ENCODE peak calls at places on chromosomes 5 and 9, in four cellular contexts. K, F, H and J are unnamed samples.

GRCh38 chr5:167699434-167699833 is 592.0 kb upstream of the WWC1 start:
- DNase-seq in K (no peak), F (no peak), H (peak; percentile 27), J (no peak)

GRCh38 chr5:53399921-53400697 is 80.3 kb upstream of the FST start:
- DNase-seq in K (no peak), F (no peak), H (no peak), J (no peak)

GRCh38 chr5:674630-675011 is 18.5 kb downstream of the TPPP start:
- DNase-seq in K (no peak), F (no peak), H (no peak), J (peak; percentile 16)

GRCh38 chr5:3604501-3604900 is 8.9 kb downstream of the IRX1 start:
- DNase-seq in K (no peak), F (no peak), H (no peak), J (no peak)

GRCh38 chr5:127878174-127878750 is 175.1 kb downstream of the CCDC192 start:
- DNase-seq in K (peak; percentile 68), F (no peak), H (peak; percentile 71), J (peak; percentile 81)

GRCh38 chr5:383066-383465 is 59.9 kb upstream of the EXOC3 start:
- DNase-seq in K (no peak), F (no peak), H (no peak), J (no peak)

GRCh38 chr5:15254607-15255006 is 245.4 kb upstream of the FBXL7 start:
- DNase-seq in K (no peak), F (no peak), H (no peak), J (no peak)

GRCh38 chr5:147487031-147487750 is 22.7 kb downstream of the DPYSL3 start:
- DNase-seq in K (no peak), F (no peak), H (peak; percentile 77), J (no peak)

GRCh38 chr9:92245005-92245797 is 48.3 kb downstream of the IARS1 start:
- DNase-seq in K (no peak), F (no peak), H (no peak), J (no peak)

GRCh38 chr5:142960309-142960696 is 190.1 kb downstream of the ARHGAP26 start:
- DNase-seq in K (no peak), F (no peak), H (peak; percentile 36), J (no peak)

GRCh38 chr9:75146229-75146628 is 57.9 kb downstream of the OSTF1 start:
- DNase-seq in K (no peak), F (no peak), H (no peak), J (no peak)

GRCh38 chr9:20041717-20042116 is 252.9 kb upstream of the SLC24A2 start:
- DNase-seq in K (no peak), F (no peak), H (no peak), J (no peak)

GRCh38 chr5:139985733-139986132 is 57.4 kb downstream of the NRG2 start:
- DNase-seq in K (no peak), F (no peak), H (peak; percentile 39), J (no peak)

GRCh38 chr9:88388203-88388885 is at the start of gene SPIN1:
- DNase-seq in K (peak; percentile 94), F (peak; percentile 84), H (peak; percentile 66), J (peak; percentile 81)

GRCh38 chr5:31408814-31409213 is 123.1 kb downstream of the DROSHA start:
- DNase-seq in K (no peak), F (no peak), H (no peak), J (no peak)

GRCh38 chr5:167576126-167576525 is 715.3 kb upstream of the WWC1 start:
- DNase-seq in K (no peak), F (no peak), H (no peak), J (no peak)

GRCh38 chr9:127778280-127779135 is at the start of gene SH2D3C:
- DNase-seq in K (peak; percentile 63), F (peak; percentile 63), H (no peak), J (peak; percentile 47)

GRCh38 chr5:167245871-167246270 is 1045.6 kb upstream of the WWC1 start:
- DNase-seq in K (no peak), F (no peak), H (no peak), J (no peak)

GRCh38 chr5:149930754-149931574 is 13.6 kb downstream of the PDE6A start:
- DNase-seq in K (no peak), F (no peak), H (no peak), J (no peak)

GRCh38 chr9:120659209-120659608 is 55.1 kb downstream of the MEGF9 start:
- DNase-seq in K (no peak), F (no peak), H (no peak), J (no peak)

GRCh38 chr5:100900796-100901731 is 2.0 kb downstream of the ST8SIA4 start:
- DNase-seq in K (peak; percentile 73), F (peak; percentile 88), H (peak; percentile 91), J (peak; percentile 70)

GRCh38 chr5:172417983-172418630 is 36.2 kb downstream of the SH3PXD2B start:
- DNase-seq in K (peak; percentile 66), F (peak; percentile 88), H (peak; percentile 80), J (peak; percentile 76)

GRCh38 chr5:79505138-79505537 is 8.8 kb downstream of the HOMER1 start:
- DNase-seq in K (no peak), F (no peak), H (no peak), J (no peak)

GRCh38 chr9:65411901-65412300 is 126.9 kb upstream of the FOXD4L5 start:
- DNase-seq in K (no peak), F (no peak), H (no peak), J (no peak)

GRCh38 chr9:65410926-65411325 is 125.9 kb upstream of the FOXD4L5 start:
- DNase-seq in K (no peak), F (no peak), H (no peak), J (no peak)

GRCh38 chr9:65409471-65409980 is 124.5 kb upstream of the FOXD4L5 start:
- DNase-seq in K (no peak), F (no peak), H (no peak), J (no peak)

DNA sequence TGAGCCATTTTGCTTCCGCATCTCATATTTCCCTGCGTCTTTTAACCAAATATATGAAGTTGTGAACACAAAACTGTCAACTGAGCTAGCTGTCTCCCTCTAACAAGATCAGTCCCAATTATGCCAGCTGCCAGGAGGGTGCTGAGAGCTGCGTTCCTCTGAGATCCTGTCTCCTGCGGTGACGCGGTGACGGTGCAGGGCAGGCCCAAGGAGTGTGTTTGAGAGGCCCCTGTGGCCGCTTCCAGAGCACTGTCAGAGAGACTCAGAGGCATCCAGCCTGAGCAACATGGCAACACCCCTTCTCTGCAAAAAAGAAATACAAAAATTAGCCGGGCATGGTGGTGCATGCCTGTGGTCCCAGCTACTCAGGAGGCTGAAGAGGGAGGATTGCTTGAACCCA is 126.3 kb upstream of the FOXD4L5 start:
- DNase-seq in K (no peak), F (no peak), H (no peak), J (no peak)
- H3K9me3 ChIP-seq in K (peaks cover 54% of the 10 kb centered on the region), F (no peaks in the 10 kb centered on the region), H (peaks cover 11% of the 10 kb centered on the region), J (no peaks in the 10 kb centered on the region)

GRCh38 chr5:115132465-115132864 is 37.2 kb downstream of the TRIM36 start:
- DNase-seq in K (no peak), F (no peak), H (no peak), J (no peak)
- TF ChIP-seq CTCF in K (no peak), F (no peak), H (no peak), J (no peak)

GRCh38 chr5:51396797-51397196 is 13.5 kb downstream of the ISL1 start:
- DNase-seq in K (no peak), F (no peak), H (peak; percentile 9), J (no peak)
- H3K4me3 ChIP-seq in K (no peak overlapping the region), F (no peak overlapping the region), H (no peak overlapping the region), J (no peak overlapping the region)

DNA sequence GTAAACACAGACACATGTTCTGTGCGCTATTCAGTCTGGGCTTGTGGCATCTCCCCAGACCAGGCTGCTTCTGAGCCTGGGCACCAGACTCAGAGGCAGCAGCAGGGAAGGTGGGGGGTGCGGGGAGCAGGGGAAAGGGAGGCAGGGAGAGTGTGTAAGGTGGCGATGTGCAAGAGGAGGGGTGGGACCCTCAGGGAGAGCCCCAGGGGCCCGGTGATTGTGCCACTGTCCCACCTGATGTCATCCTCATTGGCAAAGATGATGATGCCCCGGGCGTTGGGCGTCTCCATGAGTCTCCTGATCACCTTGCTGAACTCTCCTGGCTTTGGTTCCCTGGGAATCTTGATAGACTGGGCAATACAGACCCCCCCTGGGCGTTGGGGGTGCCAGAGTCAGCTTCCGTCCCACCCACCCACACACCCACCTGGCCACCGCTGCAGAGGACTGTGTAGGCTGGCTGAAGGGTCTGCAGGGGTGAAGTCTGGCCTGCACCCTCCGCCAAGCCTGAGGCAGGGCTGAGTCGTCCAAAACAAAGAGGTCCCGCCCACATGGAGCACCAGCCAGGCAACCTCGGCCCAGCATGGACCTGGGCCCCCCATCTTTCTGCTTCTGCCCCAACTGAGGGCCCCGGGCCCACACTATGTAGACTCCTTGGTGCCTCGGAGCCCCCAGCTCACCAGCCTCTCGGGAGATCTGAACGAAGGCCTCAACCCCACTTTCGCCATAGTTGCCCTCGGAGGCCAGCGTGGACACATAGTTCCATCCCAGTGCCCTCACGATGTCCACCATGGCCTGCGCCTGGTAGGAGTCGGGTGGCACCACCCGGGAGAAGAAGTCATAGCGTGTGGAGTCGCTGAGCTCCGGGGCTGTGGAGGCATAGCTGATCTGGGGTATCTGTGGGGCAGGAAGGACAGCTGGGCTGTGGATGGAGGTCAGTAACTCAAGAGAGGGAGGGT is 3.7 kb downstream of the GRM6 start:
- DNase-seq in K (no peak), F (no peak), H (no peak), J (no peak)
- H3K9me3 ChIP-seq in K (peaks cover 46% of the 10 kb centered on the region), F (peaks cover 19% of the 10 kb centered on the region), H (peaks cover 4% of the 10 kb centered on the region), J (no peaks in the 10 kb centered on the region)